ENCODE peak calls at places on chromosomes 4 and X, in eight cellular contexts. F is Kasumi-1, V is H54, Q is epithelial cell of esophagus, B is kidney, R is NCI-H524, M is GM13976, N is AG20443. C is an unnamed sample.

GRCh38 chrX:95628796-95629195 is 1055.8 kb upstream of the DIAPH2 start:
- DNase-seq in F (no peak), V (no peak), Q (peak), B (no peak), R (no peak), M (no peak), N (no peak), C (no peak)

GRCh38 chrX:13119386-13119785 is 75.0 kb upstream of the FAM9C start:
- DNase-seq in F (no peak), V (no peak), Q (peak), B (no peak), R (no peak), M (no peak), N (no peak), C (peak)

GRCh38 chr4:94856030-94856429 is 98.3 kb downstream of the BMPR1B start:
- DNase-seq in F (no peak), V (no peak), Q (no peak), B (no peak), R (no peak), M (no peak), N (no peak), C (no peak)

GRCh38 chrX:69503835-69504625 is at the start of gene NALF2:
- DNase-seq in F (peak), V (no peak), Q (peak), B (peak), R (peak), M (peak), N (peak), C (peak)

GRCh38 chrX:7132335-7133035 is 15.0 kb upstream of the STS start:
- DNase-seq in F (peak), V (no peak), Q (peak), B (no peak), R (peak), M (no peak), N (peak), C (peak)

GRCh38 chr4:90715242-90715641 is 588.0 kb downstream of the CCSER1 start:
- DNase-seq in F (no peak), V (no peak), Q (no peak), B (no peak), R (peak), M (no peak), N (no peak), C (no peak)

GRCh38 chr4:10074767-10075105 is 41.9 kb downstream of the WDR1 start:
- DNase-seq in F (peak), V (peak), Q (peak), B (no peak), R (peak), M (peak), N (peak), C (peak)

GRCh38 chrX:88863726-88864125 is 116.7 kb downstream of the CPXCR1 start:
- DNase-seq in F (no peak), V (no peak), Q (no peak), B (peak), R (no peak), M (no peak), N (no peak), C (no peak)

GRCh38 chr4:125313497-125313896 is 1.3 kb upstream of the FAT4 start:
- DNase-seq in F (peak), V (no peak), Q (peak), B (no peak), R (peak), M (peak), N (peak), C (peak)

GRCh38 chr4:109562457-109563237 is 2.6 kb downstream of the MCUB start:
- DNase-seq in F (no peak), V (no peak), Q (no peak), B (no peak), R (no peak), M (no peak), N (no peak), C (no peak)